ENCODE peak calls at places on chromosomes 13 and 19, in eight cellular contexts. F, H, U, X, A, E, I and V are unnamed samples.

GRCh38 chr19:30076751-30077670 is 135.0 kb downstream of the URI1 start:
- DNase-seq in F (peak; percentile 62), H (no peak), U (no peak), X (peak; percentile 38), A (peak; percentile 38), E (no peak), I (no peak), V (no peak)

GRCh38 chr19:6047741-6048231 is 62.5 kb downstream of the RFX2 start:
- DNase-seq in F (no peak), H (peak; percentile 38), U (no peak), X (no peak), A (peak; percentile 88), E (peak; percentile 36), I (peak; percentile 71), V (no peak)

GRCh38 chr13:98242403-98242802 is 65.3 kb upstream of the RNF113B start:
- DNase-seq in F (no peak), H (no peak), U (no peak), X (no peak), A (no peak), E (no peak), I (no peak), V (no peak)

GRCh38 chr19:44969437-44969836 is 14.3 kb downstream of the CLPTM1 start:
- DNase-seq in F (no peak), H (no peak), U (no peak), X (no peak), A (no peak), E (no peak), I (no peak), V (no peak)

GRCh38 chr13:59946924-59947323 is 216.8 kb downstream of the DIAPH3 start:
- DNase-seq in F (no peak), H (no peak), U (no peak), X (no peak), A (no peak), E (no peak), I (no peak), V (no peak)

GRCh38 chr19:41904118-41904870 is 21.3 kb downstream of the ARHGEF1 start:
- DNase-seq in F (peak; percentile 66), H (peak; percentile 95), U (peak; percentile 93), X (no peak), A (no peak), E (no peak), I (peak; percentile 88), V (no peak)

GRCh38 chr13:75669706-75670105 is 33.6 kb downstream of the LMO7 start:
- DNase-seq in F (no peak), H (no peak), U (no peak), X (no peak), A (no peak), E (no peak), I (peak; percentile 55), V (no peak)

GRCh38 chr13:113820813-113821651 is 42.8 kb downstream of the GAS6 start:
- DNase-seq in F (peak; percentile 79), H (peak; percentile 44), U (no peak), X (peak; percentile 87), A (no peak), E (no peak), I (peak; percentile 87), V (no peak)

GRCh38 chr13:33536639-33537425 is 251.3 kb upstream of the STARD13 start:
- DNase-seq in F (no peak), H (no peak), U (no peak), X (no peak), A (no peak), E (no peak), I (no peak), V (no peak)

GRCh38 chr19:6056282-6056741 is 54.0 kb downstream of the RFX2 start:
- DNase-seq in F (no peak), H (peak; percentile 68), U (peak; percentile 64), X (peak; percentile 71), A (no peak), E (no peak), I (peak; percentile 58), V (no peak)

GRCh38 chr19:40553885-40554857 is 22.5 kb upstream of the SHKBP1 start:
- DNase-seq in F (no peak), H (no peak), U (no peak), X (no peak), A (peak; percentile 86), E (no peak), I (no peak), V (no peak)

GRCh38 chr13:45194081-45194939 is 6.5 kb downstream of the KCTD4 start:
- DNase-seq in F (no peak), H (peak; percentile 31), U (no peak), X (peak; percentile 73), A (peak; percentile 71), E (no peak), I (peak; percentile 35), V (no peak)

GRCh38 chr19:4014541-4015491 is 7.3 kb downstream of the PIAS4 start:
- DNase-seq in F (no peak), H (peak; percentile 35), U (peak; percentile 37), X (no peak), A (peak; percentile 89), E (peak; percentile 14), I (peak; percentile 16), V (no peak)

GRCh38 chr19:10593820-10594637 is 6.9 kb upstream of the AP1M2 start:
- DNase-seq in F (peak; percentile 84), H (no peak), U (no peak), X (no peak), A (no peak), E (peak; percentile 95), I (no peak), V (no peak)

DNA sequence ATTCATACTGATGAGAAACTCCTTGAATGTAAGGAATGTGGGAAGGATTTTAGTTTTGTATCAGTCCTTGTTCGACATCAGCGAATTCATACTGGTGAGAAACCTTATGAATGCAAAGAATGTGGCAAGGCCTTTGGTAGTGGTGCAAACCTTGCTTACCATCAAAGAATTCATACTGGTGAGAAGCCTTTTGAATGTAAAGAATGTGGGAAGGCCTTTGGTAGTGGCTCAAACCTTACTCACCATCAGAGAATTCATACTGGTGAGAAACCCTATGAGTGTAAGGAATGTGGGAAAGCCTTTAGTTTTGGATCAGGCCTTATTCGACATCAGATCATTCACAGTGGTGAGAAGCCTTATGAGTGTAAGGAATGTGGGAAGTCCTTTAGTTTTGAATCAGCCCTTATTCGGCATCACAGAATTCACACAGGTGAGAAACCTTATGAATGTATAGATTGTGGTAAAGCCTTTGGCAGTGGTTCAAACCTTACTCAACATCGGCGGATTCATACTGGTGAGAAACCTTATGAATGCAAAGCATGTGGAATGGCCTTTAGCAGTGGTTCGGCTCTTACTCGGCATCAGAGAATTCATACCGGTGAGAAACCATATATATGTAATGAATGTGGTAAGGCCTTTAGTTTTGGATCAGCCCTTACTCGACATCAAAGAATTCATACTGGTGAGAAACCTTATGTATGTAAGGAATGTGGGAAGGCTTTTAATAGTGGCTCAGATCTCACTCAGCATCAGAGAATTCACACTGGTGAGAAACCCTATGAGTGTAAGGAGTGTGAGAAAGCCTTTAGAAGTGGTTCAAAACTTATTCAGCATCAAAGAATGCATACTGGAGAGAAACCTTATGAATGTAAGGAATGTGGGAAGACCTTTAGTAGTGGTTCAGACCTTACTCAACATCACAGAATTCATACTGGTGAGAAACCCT is 26.6 kb downstream of the ZNF345 start:
- DNase-seq in F (no peak), H (no peak), U (no peak), X (no peak), A (no peak), E (no peak), I (no peak), V (no peak)
- H3K9me3 ChIP-seq in F (peaks cover 100% of the 10 kb centered on the region), H (peaks cover 100% of the 10 kb centered on the region), U (peaks cover 9% of the 10 kb centered on the region), X (peaks cover 93% of the 10 kb centered on the region), A (peaks cover 100% of the 10 kb centered on the region), E (peaks cover 34% of the 10 kb centered on the region), I (peaks cover 93% of the 10 kb centered on the region), V (peaks cover 40% of the 10 kb centered on the region)

DNA sequence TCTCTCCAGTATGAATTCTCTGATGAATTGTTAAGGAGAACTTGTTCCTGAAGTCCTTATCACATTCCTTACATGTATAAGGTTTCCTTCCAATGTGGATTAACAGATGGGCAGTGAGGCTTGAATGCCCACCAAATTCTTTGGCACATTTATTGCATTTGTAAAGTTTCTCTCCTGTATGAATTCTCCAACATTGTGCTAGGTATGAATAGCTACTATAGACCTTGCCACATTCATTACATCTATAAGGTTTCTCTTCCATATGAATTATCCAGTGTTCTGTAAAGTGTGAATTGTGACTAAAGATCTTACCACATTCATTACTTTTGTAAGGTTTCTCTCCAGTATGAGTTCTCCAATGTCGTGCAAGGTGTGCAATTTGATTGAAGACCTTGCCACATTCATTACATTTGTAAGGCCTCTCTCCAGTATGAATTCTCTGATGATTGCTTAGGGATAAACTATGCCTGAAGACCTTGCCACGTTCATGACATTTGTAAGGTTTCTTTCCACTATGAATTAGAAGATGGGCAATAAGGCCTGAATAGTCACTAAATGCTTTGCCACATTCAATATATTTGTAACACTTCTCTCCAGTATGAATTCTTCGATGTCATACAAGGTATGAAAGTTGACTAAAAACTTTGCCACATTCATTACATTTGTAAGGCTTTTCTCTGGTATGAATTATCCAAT is 20.4 kb downstream of the ZNF578 start:
- DNase-seq in F (no peak), H (no peak), U (no peak), X (no peak), A (no peak), E (peak; percentile 13), I (no peak), V (no peak)
- H3K9me3 ChIP-seq in F (peaks cover 100% of the 10 kb centered on the region), H (peaks cover 99% of the 10 kb centered on the region), U (peaks cover 31% of the 10 kb centered on the region), X (peaks cover 94% of the 10 kb centered on the region), A (peaks cover 97% of the 10 kb centered on the region), E (peaks cover 46% of the 10 kb centered on the region), I (peaks cover 26% of the 10 kb centered on the region), V (peaks cover 46% of the 10 kb centered on the region)

GRCh38 chr13:48069573-48069972 is 25.3 kb downstream of the MED4 start:
- DNase-seq in F (no peak), H (no peak), U (no peak), X (no peak), A (no peak), E (no peak), I (no peak), V (no peak)
- H3K9me3 ChIP-seq in F (peaks cover 63% of the 10 kb centered on the region), H (peaks cover 50% of the 10 kb centered on the region), U (no peaks in the 10 kb centered on the region), X (peaks cover 9% of the 10 kb centered on the region), A (peaks cover 100% of the 10 kb centered on the region), E (peaks cover 20% of the 10 kb centered on the region), I (peaks cover 42% of the 10 kb centered on the region), V (peaks cover 2% of the 10 kb centered on the region)

GRCh38 chr19:50189326-50189725 is 14.1 kb upstream of the MYH14 start:
- DNase-seq in F (no peak), H (peak; percentile 62), U (peak; percentile 68), X (no peak), A (no peak), E (no peak), I (no peak), V (no peak)

GRCh38 chr19:50190439-50190891 is 13.0 kb upstream of the MYH14 start:
- DNase-seq in F (no peak), H (peak; percentile 87), U (peak; percentile 89), X (no peak), A (no peak), E (no peak), I (no peak), V (no peak)

GRCh38 chr19:50184196-50184595 is 19.2 kb upstream of the MYH14 start:
- DNase-seq in F (no peak), H (no peak), U (no peak), X (no peak), A (no peak), E (no peak), I (no peak), V (no peak)

GRCh38 chr19:50191270-50191669 is 12.2 kb upstream of the MYH14 start:
- DNase-seq in F (no peak), H (no peak), U (no peak), X (no peak), A (no peak), E (no peak), I (no peak), V (no peak)

DNA sequence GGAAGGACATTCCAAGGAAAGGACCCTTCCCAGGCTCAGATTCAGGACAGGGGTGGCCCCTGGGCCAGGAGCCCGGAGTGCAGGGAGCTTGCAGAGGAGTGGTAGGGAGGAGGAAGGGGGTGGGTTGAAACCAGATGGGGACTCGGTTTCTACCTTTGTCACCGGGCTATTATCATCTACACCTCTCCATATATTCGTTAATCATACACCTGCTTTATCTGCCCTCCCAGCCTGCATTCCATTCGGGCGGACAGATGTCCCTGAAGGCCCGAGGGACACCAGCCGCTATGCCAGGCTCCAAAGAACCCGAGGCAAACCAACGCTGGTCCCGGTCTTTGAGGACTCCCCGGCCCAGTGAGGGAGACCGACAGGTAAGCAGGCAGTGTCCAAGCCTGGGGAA is 15.5 kb upstream of the MYH14 start:
- DNase-seq in F (no peak), H (peak; percentile 84), U (peak; percentile 74), X (no peak), A (no peak), E (no peak), I (no peak), V (no peak)
- H3K9me3 ChIP-seq in F (peaks cover 10% of the 10 kb centered on the region), H (no peaks in the 10 kb centered on the region), U (no peaks in the 10 kb centered on the region), X (no peaks in the 10 kb centered on the region), A (peaks cover 35% of the 10 kb centered on the region), E (no peaks in the 10 kb centered on the region), I (no peaks in the 10 kb centered on the region), V (no peaks in the 10 kb centered on the region)